ENCODE peak calls at places on chromosomes 4 and X, in ten cellular contexts. One of them, this sample, is unnamed.

GRCh38 chr4:107299646-107300045 is 263.5 kb upstream of the DKK2 start:
- DNase-seq in GM23248: peak; percentile 60
- DNase-seq in gastrocnemius medialis: no peak
- DNase-seq in ovary: no peak
- DNase-seq in breast epithelium: no peak
- DNase-seq in sigmoid colon: no peak
- DNase-seq in body of pancreas: no peak
- DNase-seq in right atrium auricular region: no peak
- DNase-seq in lower lobe of right lung: no peak
- DNase-seq in psoas muscle: no peak
- DNase-seq in this sample: no peak

GRCh38 chr4:187770345-187770744 is 225.2 kb upstream of the ZFP42 start:
- DNase-seq in GM23248: no peak
- DNase-seq in gastrocnemius medialis: no peak
- DNase-seq in ovary: no peak
- DNase-seq in breast epithelium: no peak
- DNase-seq in sigmoid colon: no peak
- DNase-seq in body of pancreas: no peak
- DNase-seq in right atrium auricular region: no peak
- DNase-seq in lower lobe of right lung: no peak
- DNase-seq in psoas muscle: no peak
- DNase-seq in this sample: no peak

GRCh38 chr4:184932343-184932742 is 85.9 kb upstream of the HELT start:
- DNase-seq in GM23248: no peak
- DNase-seq in gastrocnemius medialis: no peak
- DNase-seq in ovary: no peak
- DNase-seq in breast epithelium: no peak
- DNase-seq in sigmoid colon: no peak
- DNase-seq in body of pancreas: no peak
- DNase-seq in right atrium auricular region: no peak
- DNase-seq in lower lobe of right lung: no peak
- DNase-seq in psoas muscle: no peak
- DNase-seq in this sample: no peak

GRCh38 chrX:103585421-103586313 is at the start of gene TCEAL4:
- DNase-seq in GM23248: peak; percentile 64
- DNase-seq in gastrocnemius medialis: peak; percentile 43
- DNase-seq in ovary: peak; percentile 74
- DNase-seq in breast epithelium: peak; percentile 53
- DNase-seq in sigmoid colon: peak; percentile 85
- DNase-seq in body of pancreas: peak; percentile 64
- DNase-seq in right atrium auricular region: no peak
- DNase-seq in lower lobe of right lung: peak; percentile 74
- DNase-seq in psoas muscle: peak; percentile 75
- DNase-seq in this sample: peak; percentile 81

GRCh38 chrX:53724872-53725271 is 38.4 kb upstream of the HUWE1 start:
- DNase-seq in GM23248: no peak
- DNase-seq in gastrocnemius medialis: no peak
- DNase-seq in ovary: no peak
- DNase-seq in breast epithelium: no peak
- DNase-seq in sigmoid colon: no peak
- DNase-seq in body of pancreas: no peak
- DNase-seq in right atrium auricular region: no peak
- DNase-seq in lower lobe of right lung: no peak
- DNase-seq in psoas muscle: no peak
- DNase-seq in this sample: no peak

GRCh38 chr4:110163327-110164070 is 34.9 kb downstream of the ELOVL6 start:
- DNase-seq in GM23248: peak; percentile 92
- DNase-seq in gastrocnemius medialis: no peak
- DNase-seq in ovary: no peak
- DNase-seq in breast epithelium: no peak
- DNase-seq in sigmoid colon: no peak
- DNase-seq in body of pancreas: no peak
- DNase-seq in right atrium auricular region: no peak
- DNase-seq in lower lobe of right lung: no peak
- DNase-seq in psoas muscle: no peak
- DNase-seq in this sample: no peak

GRCh38 chrX:131816551-131817136 is 206.5 kb upstream of the STK26 start:
- DNase-seq in GM23248: peak; percentile 70
- DNase-seq in gastrocnemius medialis: peak; percentile 30
- DNase-seq in ovary: peak; percentile 86
- DNase-seq in breast epithelium: peak; percentile 85
- DNase-seq in sigmoid colon: peak; percentile 90
- DNase-seq in body of pancreas: peak; percentile 89
- DNase-seq in right atrium auricular region: no peak
- DNase-seq in lower lobe of right lung: no peak
- DNase-seq in psoas muscle: peak; percentile 65
- DNase-seq in this sample: no peak

GRCh38 chrX:56726609-56727008 is 2.4 kb upstream of the NBDY start:
- DNase-seq in GM23248: peak; percentile 67
- DNase-seq in gastrocnemius medialis: no peak
- DNase-seq in ovary: no peak
- DNase-seq in breast epithelium: no peak
- DNase-seq in sigmoid colon: no peak
- DNase-seq in body of pancreas: no peak
- DNase-seq in right atrium auricular region: no peak
- DNase-seq in lower lobe of right lung: no peak
- DNase-seq in psoas muscle: no peak
- DNase-seq in this sample: no peak

DNA sequence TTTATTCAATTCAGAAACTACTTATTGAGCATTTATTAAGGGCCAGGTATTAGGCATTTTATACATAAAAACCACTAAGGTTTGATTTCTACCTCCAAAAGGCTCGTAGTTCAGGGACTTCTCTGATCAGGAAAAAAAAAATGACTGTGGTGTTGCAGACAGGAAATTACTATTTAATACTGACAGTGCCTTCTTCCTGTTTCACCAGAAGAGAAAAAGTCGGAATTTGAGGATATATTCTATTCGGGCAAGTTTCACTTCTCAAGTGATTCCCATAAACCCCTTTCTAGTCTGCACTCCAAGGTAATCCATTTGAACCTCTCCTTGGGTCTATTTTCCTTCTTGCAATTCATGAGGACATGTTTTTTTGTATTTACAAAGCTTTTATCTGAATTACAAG is 15.3 kb upstream of the TASL start:
- DNase-seq in GM23248: no peak
- DNase-seq in gastrocnemius medialis: no peak
- DNase-seq in ovary: no peak
- DNase-seq in breast epithelium: no peak
- DNase-seq in sigmoid colon: no peak
- DNase-seq in body of pancreas: no peak
- DNase-seq in right atrium auricular region: no peak
- DNase-seq in lower lobe of right lung: no peak
- DNase-seq in psoas muscle: no peak
- DNase-seq in this sample: no peak
- H3K4me1 ChIP-seq in GM23248: no peaks in the 10 kb centered on the region
- H3K4me1 ChIP-seq in gastrocnemius medialis: no peaks in the 10 kb centered on the region
- H3K4me1 ChIP-seq in ovary: no peaks in the 10 kb centered on the region
- H3K4me1 ChIP-seq in breast epithelium: no peaks in the 10 kb centered on the region
- H3K4me1 ChIP-seq in sigmoid colon: no peaks in the 10 kb centered on the region
- H3K4me1 ChIP-seq in body of pancreas: peaks cover 9% of the 10 kb centered on the region
- H3K4me1 ChIP-seq in right atrium auricular region: no peaks in the 10 kb centered on the region
- H3K4me1 ChIP-seq in lower lobe of right lung: no peaks in the 10 kb centered on the region
- H3K4me1 ChIP-seq in psoas muscle: no peaks in the 10 kb centered on the region
- H3K4me1 ChIP-seq in this sample: no peaks in the 10 kb centered on the region

GRCh38 chrX:105816517-105816916 is 5.8 kb upstream of the NRK start:
- DNase-seq in GM23248: no peak
- DNase-seq in gastrocnemius medialis: no peak
- DNase-seq in ovary: no peak
- DNase-seq in breast epithelium: no peak
- DNase-seq in sigmoid colon: no peak
- DNase-seq in body of pancreas: no peak
- DNase-seq in right atrium auricular region: no peak
- DNase-seq in lower lobe of right lung: no peak
- DNase-seq in psoas muscle: no peak
- DNase-seq in this sample: no peak

GRCh38 chrX:105820247-105820646 is 2.1 kb upstream of the NRK start:
- DNase-seq in GM23248: no peak
- DNase-seq in gastrocnemius medialis: no peak
- DNase-seq in ovary: no peak
- DNase-seq in breast epithelium: no peak
- DNase-seq in sigmoid colon: no peak
- DNase-seq in body of pancreas: no peak
- DNase-seq in right atrium auricular region: no peak
- DNase-seq in lower lobe of right lung: no peak
- DNase-seq in psoas muscle: no peak
- DNase-seq in this sample: no peak

GRCh38 chrX:105821471-105822081 is 763 bp upstream of the NRK start:
- DNase-seq in GM23248: no peak
- DNase-seq in gastrocnemius medialis: no peak
- DNase-seq in ovary: peak; percentile 23
- DNase-seq in breast epithelium: no peak
- DNase-seq in sigmoid colon: peak; percentile 57
- DNase-seq in body of pancreas: peak; percentile 23
- DNase-seq in right atrium auricular region: no peak
- DNase-seq in lower lobe of right lung: peak; percentile 38
- DNase-seq in psoas muscle: no peak
- DNase-seq in this sample: peak; percentile 14

GRCh38 chrX:105823092-105823454 is 734 bp downstream of the NRK start:
- DNase-seq in GM23248: no peak
- DNase-seq in gastrocnemius medialis: no peak
- DNase-seq in ovary: no peak
- DNase-seq in breast epithelium: no peak
- DNase-seq in sigmoid colon: no peak
- DNase-seq in body of pancreas: no peak
- DNase-seq in right atrium auricular region: no peak
- DNase-seq in lower lobe of right lung: no peak
- DNase-seq in psoas muscle: no peak
- DNase-seq in this sample: no peak

DNA sequence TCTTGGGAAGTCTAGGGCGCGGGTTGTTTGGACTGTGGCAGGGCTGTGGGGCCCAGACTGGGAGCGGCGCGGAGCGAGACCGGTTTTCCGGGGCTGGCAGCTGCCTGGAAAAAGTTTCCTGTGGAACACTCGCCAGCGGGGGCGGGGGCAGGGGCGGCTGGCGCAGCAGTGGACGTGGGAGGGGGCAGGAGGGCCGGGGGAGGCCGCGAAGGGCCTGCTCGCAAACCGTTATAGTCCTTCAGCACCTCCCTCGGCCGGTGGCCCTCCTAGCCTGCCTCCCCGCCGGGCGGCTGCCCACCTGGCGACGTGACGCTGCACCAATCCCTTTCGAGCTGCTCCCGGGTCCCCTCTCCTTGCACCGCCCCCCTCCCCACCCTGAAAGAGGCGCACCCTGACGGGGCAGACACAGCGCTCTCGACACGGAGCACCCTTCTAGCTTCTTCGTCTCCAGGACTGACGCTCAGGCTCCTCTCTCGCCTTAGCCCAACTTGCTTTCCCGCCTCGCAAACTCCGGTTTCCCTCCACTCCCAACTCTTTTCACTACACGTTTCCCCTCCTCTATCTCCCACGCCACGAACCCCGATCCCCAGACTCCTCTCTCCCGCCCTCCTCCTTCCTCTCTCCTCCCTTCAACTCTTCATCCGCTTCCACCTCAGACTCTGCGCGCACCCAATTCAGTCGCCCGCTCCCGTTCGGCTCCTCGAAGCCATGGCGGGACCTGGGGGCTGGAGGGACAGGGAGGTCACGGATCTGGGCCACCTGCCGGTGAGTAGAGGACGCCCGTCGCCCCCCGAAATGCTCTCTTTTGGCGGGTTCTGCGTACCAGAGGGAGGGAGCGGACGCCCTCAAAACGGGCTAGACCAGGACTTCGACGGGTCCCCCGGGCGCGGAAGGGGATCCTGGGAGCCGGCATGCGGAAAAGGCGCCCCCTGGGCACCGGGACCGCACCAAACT is at the start of gene NRK:
- DNase-seq in GM23248: no peak
- DNase-seq in gastrocnemius medialis: no peak
- DNase-seq in ovary: peak; percentile 76
- DNase-seq in breast epithelium: no peak
- DNase-seq in sigmoid colon: peak; percentile 67
- DNase-seq in body of pancreas: no peak
- DNase-seq in right atrium auricular region: no peak
- DNase-seq in lower lobe of right lung: no peak
- DNase-seq in psoas muscle: peak; percentile 51
- DNase-seq in this sample: peak; percentile 43
- H3K4me3 ChIP-seq in GM23248: no peak within 1 kb of the TSS
- H3K4me3 ChIP-seq in gastrocnemius medialis: peak within 1 kb of the TSS; percentile 34
- H3K4me3 ChIP-seq in ovary: peak within 1 kb of the TSS; percentile 43
- H3K4me3 ChIP-seq in breast epithelium: peak within 1 kb of the TSS; percentile 35
- H3K4me3 ChIP-seq in sigmoid colon: peak within 1 kb of the TSS; percentile 48
- H3K4me3 ChIP-seq in body of pancreas: no peak within 1 kb of the TSS
- H3K4me3 ChIP-seq in right atrium auricular region: peak within 1 kb of the TSS; percentile 40
- H3K4me3 ChIP-seq in lower lobe of right lung: peak within 1 kb of the TSS; percentile 40
- H3K4me3 ChIP-seq in psoas muscle: peak within 1 kb of the TSS; percentile 58
- H3K4me3 ChIP-seq in this sample: no peak within 1 kb of the TSS

GRCh38 chr4:73620115-73620792 is at the start of gene RASSF6:
- DNase-seq in GM23248: no peak
- DNase-seq in gastrocnemius medialis: no peak
- DNase-seq in ovary: peak; percentile 21
- DNase-seq in breast epithelium: peak; percentile 73
- DNase-seq in sigmoid colon: no peak
- DNase-seq in body of pancreas: peak; percentile 87
- DNase-seq in right atrium auricular region: no peak
- DNase-seq in lower lobe of right lung: peak; percentile 88
- DNase-seq in psoas muscle: no peak
- DNase-seq in this sample: peak; percentile 72

GRCh38 chr4:73619351-73619750 is 885 bp downstream of the RASSF6 start:
- DNase-seq in GM23248: no peak
- DNase-seq in gastrocnemius medialis: no peak
- DNase-seq in ovary: no peak
- DNase-seq in breast epithelium: no peak
- DNase-seq in sigmoid colon: no peak
- DNase-seq in body of pancreas: no peak
- DNase-seq in right atrium auricular region: no peak
- DNase-seq in lower lobe of right lung: no peak
- DNase-seq in psoas muscle: no peak
- DNase-seq in this sample: no peak

GRCh38 chr4:73615613-73616012 is 4.6 kb downstream of the RASSF6 start:
- DNase-seq in GM23248: no peak
- DNase-seq in gastrocnemius medialis: no peak
- DNase-seq in ovary: no peak
- DNase-seq in breast epithelium: peak; percentile 75
- DNase-seq in sigmoid colon: no peak
- DNase-seq in body of pancreas: no peak
- DNase-seq in right atrium auricular region: no peak
- DNase-seq in lower lobe of right lung: no peak
- DNase-seq in psoas muscle: no peak
- DNase-seq in this sample: no peak

GRCh38 chr4:73614468-73614867 is 5.8 kb downstream of the RASSF6 start:
- DNase-seq in GM23248: no peak
- DNase-seq in gastrocnemius medialis: no peak
- DNase-seq in ovary: no peak
- DNase-seq in breast epithelium: no peak
- DNase-seq in sigmoid colon: no peak
- DNase-seq in body of pancreas: no peak
- DNase-seq in right atrium auricular region: no peak
- DNase-seq in lower lobe of right lung: no peak
- DNase-seq in psoas muscle: no peak
- DNase-seq in this sample: no peak

DNA sequence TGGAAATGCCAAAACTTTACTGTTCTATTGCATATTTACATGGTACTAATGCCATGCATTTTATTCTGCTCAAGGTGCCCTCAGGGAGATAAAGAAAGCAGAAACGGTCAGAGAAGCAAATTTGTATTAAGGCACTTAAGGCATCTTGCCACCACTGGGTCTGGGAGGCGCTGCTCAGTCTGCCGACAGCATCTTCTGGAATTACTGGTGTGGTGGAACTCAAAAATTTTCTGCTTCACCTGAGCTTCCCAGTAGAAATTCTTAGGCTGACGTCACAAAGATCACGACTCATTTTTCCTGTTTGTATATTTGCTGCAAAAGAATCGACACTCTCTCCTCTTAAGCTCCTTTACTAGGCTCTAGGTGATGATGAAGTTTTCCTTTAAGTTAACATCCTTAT is 3.0 kb downstream of the RASSF6 start:
- DNase-seq in GM23248: no peak
- DNase-seq in gastrocnemius medialis: no peak
- DNase-seq in ovary: no peak
- DNase-seq in breast epithelium: no peak
- DNase-seq in sigmoid colon: no peak
- DNase-seq in body of pancreas: no peak
- DNase-seq in right atrium auricular region: no peak
- DNase-seq in lower lobe of right lung: no peak
- DNase-seq in psoas muscle: no peak
- DNase-seq in this sample: no peak
- H3K4me1 ChIP-seq in GM23248: no peaks in the 10 kb centered on the region
- H3K4me1 ChIP-seq in gastrocnemius medialis: no peaks in the 10 kb centered on the region
- H3K4me1 ChIP-seq in ovary: no peaks in the 10 kb centered on the region
- H3K4me1 ChIP-seq in breast epithelium: no peaks in the 10 kb centered on the region
- H3K4me1 ChIP-seq in sigmoid colon: no peaks in the 10 kb centered on the region
- H3K4me1 ChIP-seq in body of pancreas: peaks cover 38% of the 10 kb centered on the region
- H3K4me1 ChIP-seq in right atrium auricular region: no peaks in the 10 kb centered on the region
- H3K4me1 ChIP-seq in lower lobe of right lung: no peaks in the 10 kb centered on the region
- H3K4me1 ChIP-seq in psoas muscle: peaks cover 4% of the 10 kb centered on the region
- H3K4me1 ChIP-seq in this sample: no peaks in the 10 kb centered on the region

DNA sequence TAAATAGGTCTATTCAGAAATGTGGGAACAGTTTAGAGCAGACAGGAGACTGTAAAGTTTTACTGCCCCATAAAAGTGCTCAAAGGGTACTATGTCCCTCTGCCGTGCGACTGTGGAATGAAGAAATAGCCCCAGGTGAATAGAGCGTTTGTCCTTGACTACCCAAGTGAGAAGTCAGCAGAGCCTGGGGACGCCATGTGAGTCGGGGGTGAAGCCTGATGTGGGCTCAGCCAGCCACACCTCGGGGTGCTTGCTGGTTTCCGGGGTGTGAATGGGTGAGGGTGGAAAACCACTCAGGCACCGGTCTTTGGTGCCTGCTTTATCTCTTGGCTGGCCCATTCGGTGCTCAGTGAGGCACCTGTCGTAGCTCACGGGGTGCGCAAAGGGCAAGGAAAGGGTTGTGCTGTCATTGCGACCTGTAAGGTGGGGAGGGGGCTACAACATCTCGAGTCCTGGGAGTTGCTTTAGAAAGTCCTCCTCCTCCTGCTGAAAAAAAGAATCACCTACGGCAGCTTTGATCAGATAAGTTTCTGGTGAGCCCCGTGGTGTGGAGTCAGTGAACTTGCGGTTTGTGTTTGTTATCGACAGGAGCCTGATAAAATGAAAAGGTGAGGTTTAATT is 895 bp downstream of the TRIM2 start:
- DNase-seq in GM23248: no peak
- DNase-seq in gastrocnemius medialis: no peak
- DNase-seq in ovary: no peak
- DNase-seq in breast epithelium: no peak
- DNase-seq in sigmoid colon: no peak
- DNase-seq in body of pancreas: peak; percentile 45
- DNase-seq in right atrium auricular region: no peak
- DNase-seq in lower lobe of right lung: no peak
- DNase-seq in psoas muscle: no peak
- DNase-seq in this sample: no peak
- H3K4me3 ChIP-seq in GM23248: no peak overlapping the region
- H3K4me3 ChIP-seq in gastrocnemius medialis: no peak overlapping the region
- H3K4me3 ChIP-seq in ovary: peak overlapping the region; percentile 30
- H3K4me3 ChIP-seq in breast epithelium: no peak overlapping the region
- H3K4me3 ChIP-seq in sigmoid colon: peak overlapping the region; percentile 29
- H3K4me3 ChIP-seq in body of pancreas: peak overlapping the region; percentile 4
- H3K4me3 ChIP-seq in right atrium auricular region: peak overlapping the region; percentile 28
- H3K4me3 ChIP-seq in lower lobe of right lung: peak overlapping the region; percentile 41
- H3K4me3 ChIP-seq in psoas muscle: peak overlapping the region; percentile 52
- H3K4me3 ChIP-seq in this sample: no peak overlapping the region

This sample was measured in right lobe of liver.